ENCODE peak calls at places on chromosomes 5 and 9, in four cellular contexts. One of them, this sample, is unnamed. For H3K36me3, the result is how much of the 10 kb centered on the place peaks cover.

GRCh38 chr9:81759680-81760215 is 70.4 kb upstream of the TLE1 start:
- DNase-seq in thoracic aorta: peak
- DNase-seq in upper lobe of right lung: no peak
- DNase-seq in mammary epithelial cell: peak
- DNase-seq in this sample: no peak

GRCh38 chr9:125674981-125675973 is 31.7 kb downstream of the MAPKAP1 start:
- DNase-seq in thoracic aorta: no peak
- DNase-seq in upper lobe of right lung: no peak
- DNase-seq in mammary epithelial cell: peak
- DNase-seq in this sample: no peak

GRCh38 chr5:153352685-153353219 is 137.7 kb upstream of the GRIA1 start:
- DNase-seq in thoracic aorta: no peak
- DNase-seq in upper lobe of right lung: no peak
- DNase-seq in mammary epithelial cell: peak
- DNase-seq in this sample: no peak

GRCh38 chr5:154221371-154221896 is 30.9 kb downstream of the GALNT10 start:
- DNase-seq in thoracic aorta: no peak
- DNase-seq in upper lobe of right lung: no peak
- DNase-seq in mammary epithelial cell: peak
- DNase-seq in this sample: no peak

GRCh38 chr9:129496187-129497063 is 124.5 kb downstream of the C9orf50 start:
- DNase-seq in thoracic aorta: peak
- DNase-seq in upper lobe of right lung: peak
- DNase-seq in mammary epithelial cell: peak
- DNase-seq in this sample: peak

GRCh38 chr5:57358796-57359592 is 123.6 kb downstream of the ACTBL2 start:
- DNase-seq in thoracic aorta: no peak
- DNase-seq in upper lobe of right lung: no peak
- DNase-seq in mammary epithelial cell: no peak
- DNase-seq in this sample: no peak

GRCh38 chr5:131525805-131526204 is 109.2 kb downstream of the RAPGEF6 start:
- DNase-seq in thoracic aorta: no peak
- DNase-seq in upper lobe of right lung: no peak
- DNase-seq in mammary epithelial cell: no peak
- DNase-seq in this sample: no peak

GRCh38 chr9:3241290-3241689 is 284.5 kb downstream of the RFX3 start:
- DNase-seq in thoracic aorta: no peak
- DNase-seq in upper lobe of right lung: no peak
- DNase-seq in mammary epithelial cell: no peak
- DNase-seq in this sample: no peak

GRCh38 chr9:70218767-70219166 is 40.0 kb upstream of the SMC5 start:
- DNase-seq in thoracic aorta: no peak
- DNase-seq in upper lobe of right lung: no peak
- DNase-seq in mammary epithelial cell: peak
- DNase-seq in this sample: no peak

GRCh38 chr9:21550392-21550791 is 68.3 kb upstream of the IFNE start:
- DNase-seq in thoracic aorta: no peak
- DNase-seq in upper lobe of right lung: no peak
- DNase-seq in mammary epithelial cell: no peak
- DNase-seq in this sample: no peak

GRCh38 chr9:13873212-13873611 is 440.7 kb downstream of the NFIB start:
- DNase-seq in thoracic aorta: no peak
- DNase-seq in upper lobe of right lung: no peak
- DNase-seq in mammary epithelial cell: no peak
- DNase-seq in this sample: no peak

GRCh38 chr9:72362680-72363139 is 2.3 kb downstream of the ZFAND5 start:
- DNase-seq in thoracic aorta: peak
- DNase-seq in upper lobe of right lung: no peak
- DNase-seq in mammary epithelial cell: peak
- DNase-seq in this sample: peak

GRCh38 chr9:14895806-14896205 is 14.4 kb downstream of the FREM1 start:
- DNase-seq in thoracic aorta: no peak
- DNase-seq in upper lobe of right lung: no peak
- DNase-seq in mammary epithelial cell: peak
- DNase-seq in this sample: no peak

GRCh38 chr9:5853005-5853404 is 20.1 kb upstream of the ERMP1 start:
- DNase-seq in thoracic aorta: no peak
- DNase-seq in upper lobe of right lung: no peak
- DNase-seq in mammary epithelial cell: no peak
- DNase-seq in this sample: no peak

GRCh38 chr5:77211013-77211690 is 672 bp downstream of the PDE8B start:
- DNase-seq in thoracic aorta: no peak
- DNase-seq in upper lobe of right lung: no peak
- DNase-seq in mammary epithelial cell: no peak
- DNase-seq in this sample: no peak

GRCh38 chr5:66856041-66856805 is 260.0 kb downstream of the MAST4 start:
- DNase-seq in thoracic aorta: no peak
- DNase-seq in upper lobe of right lung: no peak
- DNase-seq in mammary epithelial cell: no peak
- DNase-seq in this sample: no peak

GRCh38 chr5:143200781-143201398 is 202.6 kb downstream of the NR3C1 start:
- DNase-seq in thoracic aorta: no peak
- DNase-seq in upper lobe of right lung: no peak
- DNase-seq in mammary epithelial cell: peak
- DNase-seq in this sample: no peak

GRCh38 chr9:136525841-136526499 is 19.9 kb downstream of the NOTCH1 start:
- DNase-seq in thoracic aorta: no peak
- DNase-seq in upper lobe of right lung: peak
- DNase-seq in mammary epithelial cell: no peak
- DNase-seq in this sample: peak

GRCh38 chr9:3708751-3709150 is 182.9 kb upstream of the RFX3 start:
- DNase-seq in thoracic aorta: no peak
- DNase-seq in upper lobe of right lung: no peak
- DNase-seq in mammary epithelial cell: peak
- DNase-seq in this sample: peak

GRCh38 chr9:105141448-105142101 is 102.9 kb upstream of the SLC44A1 start:
- DNase-seq in thoracic aorta: no peak
- DNase-seq in upper lobe of right lung: no peak
- DNase-seq in mammary epithelial cell: no peak
- DNase-seq in this sample: no peak

GRCh38 chr9:107989544-107989943 is 500.0 kb upstream of the KLF4 start:
- DNase-seq in thoracic aorta: no peak
- DNase-seq in upper lobe of right lung: no peak
- DNase-seq in mammary epithelial cell: no peak
- DNase-seq in this sample: no peak

GRCh38 chr9:93036887-93037475 is 21.5 kb upstream of the SUSD3 start:
- DNase-seq in thoracic aorta: no peak
- DNase-seq in upper lobe of right lung: no peak
- DNase-seq in mammary epithelial cell: no peak
- DNase-seq in this sample: no peak

GRCh38 chr9:114263853-114264510 is 58.9 kb upstream of the ORM1 start:
- DNase-seq in thoracic aorta: no peak
- DNase-seq in upper lobe of right lung: no peak
- DNase-seq in mammary epithelial cell: no peak
- DNase-seq in this sample: no peak

GRCh38 chr5:85268194-85268593 is 883.5 kb upstream of the EDIL3 start:
- DNase-seq in thoracic aorta: no peak
- DNase-seq in upper lobe of right lung: no peak
- DNase-seq in mammary epithelial cell: no peak
- DNase-seq in this sample: no peak

GRCh38 chr9:129482521-129483466 is 138.1 kb downstream of the C9orf50 start:
- DNase-seq in thoracic aorta: peak
- DNase-seq in upper lobe of right lung: peak
- DNase-seq in mammary epithelial cell: peak
- DNase-seq in this sample: peak

GRCh38 chr5:172562443-172562842 is 78.6 kb upstream of the NEURL1B start:
- DNase-seq in thoracic aorta: no peak
- DNase-seq in upper lobe of right lung: no peak
- DNase-seq in mammary epithelial cell: no peak
- DNase-seq in this sample: no peak

GRCh38 chr5:67363963-67364362 is 167.4 kb upstream of the CD180 start:
- DNase-seq in thoracic aorta: no peak
- DNase-seq in upper lobe of right lung: no peak
- DNase-seq in mammary epithelial cell: no peak
- DNase-seq in this sample: no peak

GRCh38 chr9:37787059-37787458 is 2.2 kb upstream of the EXOSC3 start:
- DNase-seq in thoracic aorta: no peak
- DNase-seq in upper lobe of right lung: no peak
- DNase-seq in mammary epithelial cell: no peak
- DNase-seq in this sample: no peak

GRCh38 chr5:127027539-127027938 is 2.8 kb downstream of the MARCHF3 start:
- DNase-seq in thoracic aorta: no peak
- DNase-seq in upper lobe of right lung: no peak
- DNase-seq in mammary epithelial cell: no peak
- DNase-seq in this sample: no peak

GRCh38 chr5:159184858-159185381 is 24.4 kb downstream of the RNF145 start:
- DNase-seq in thoracic aorta: no peak
- DNase-seq in upper lobe of right lung: no peak
- DNase-seq in mammary epithelial cell: peak
- DNase-seq in this sample: no peak

GRCh38 chr9:77731008-77731698 is 83.0 kb upstream of the GNA14 start:
- DNase-seq in thoracic aorta: no peak
- DNase-seq in upper lobe of right lung: no peak
- DNase-seq in mammary epithelial cell: no peak
- DNase-seq in this sample: no peak

GRCh38 chr5:5156461-5157082 is 16.4 kb downstream of the ADAMTS16 start:
- DNase-seq in thoracic aorta: no peak
- DNase-seq in upper lobe of right lung: no peak
- DNase-seq in mammary epithelial cell: no peak
- DNase-seq in this sample: no peak

GRCh38 chr9:36136277-36136893 is at the start of gene GLIPR2:
- DNase-seq in thoracic aorta: no peak
- DNase-seq in upper lobe of right lung: peak
- DNase-seq in mammary epithelial cell: peak
- DNase-seq in this sample: peak

GRCh38 chr5:15526413-15526812 is 26.4 kb downstream of the FBXL7 start:
- DNase-seq in thoracic aorta: no peak
- DNase-seq in upper lobe of right lung: no peak
- DNase-seq in mammary epithelial cell: no peak
- DNase-seq in this sample: no peak

GRCh38 chr9:96741771-96742170 is 36.1 kb downstream of the ZNF510 start:
- DNase-seq in thoracic aorta: no peak
- DNase-seq in upper lobe of right lung: no peak
- DNase-seq in mammary epithelial cell: no peak
- DNase-seq in this sample: no peak
- H3K36me3 ChIP-seq in thoracic aorta: under half
- H3K36me3 ChIP-seq in upper lobe of right lung: under half
- H3K36me3 ChIP-seq in mammary epithelial cell: under half
- H3K36me3 ChIP-seq in this sample: under half

DNA sequence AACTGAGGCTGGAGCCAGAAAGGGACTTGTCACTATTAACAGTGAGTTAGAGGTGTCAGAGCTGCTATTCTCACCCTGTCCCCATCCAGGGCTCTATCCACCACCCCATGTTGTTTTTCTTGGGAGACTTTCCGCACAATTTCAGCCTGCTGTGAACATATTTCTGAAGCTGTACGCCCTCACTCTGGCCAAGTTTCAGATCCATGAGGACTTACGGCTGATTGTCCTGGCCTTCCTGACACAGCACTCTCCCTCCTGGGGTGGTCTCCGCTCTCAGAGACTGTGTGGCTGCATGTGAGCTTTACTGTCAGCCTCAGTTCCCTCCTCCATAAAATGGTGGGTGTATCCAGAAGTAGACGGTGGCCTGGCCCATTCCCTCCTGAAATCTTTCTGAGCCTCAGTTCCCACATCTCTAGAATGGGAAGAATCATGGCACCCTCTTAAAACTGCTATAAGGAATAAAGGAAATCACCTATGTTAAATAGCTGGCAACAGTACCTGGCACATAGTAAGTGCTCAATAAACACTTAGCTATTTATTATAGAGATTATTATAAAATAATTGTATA is 799 bp upstream of the IL17B start:
- DNase-seq in thoracic aorta: no peak
- DNase-seq in upper lobe of right lung: peak
- DNase-seq in mammary epithelial cell: no peak
- DNase-seq in this sample: no peak
- H3K27ac ChIP-seq in thoracic aorta: peak
- H3K27ac ChIP-seq in upper lobe of right lung: no peak
- H3K27ac ChIP-seq in mammary epithelial cell: no peak
- H3K27ac ChIP-seq in this sample: no peak

GRCh38 chr5:34787035-34787434 is 51.9 kb upstream of the TTC23L start:
- DNase-seq in thoracic aorta: no peak
- DNase-seq in upper lobe of right lung: no peak
- DNase-seq in mammary epithelial cell: no peak
- DNase-seq in this sample: no peak

GRCh38 chr5:34790087-34790486 is 48.9 kb upstream of the TTC23L start:
- DNase-seq in thoracic aorta: no peak
- DNase-seq in upper lobe of right lung: no peak
- DNase-seq in mammary epithelial cell: no peak
- DNase-seq in this sample: no peak

GRCh38 chr5:34789639-34790038 is 49.3 kb upstream of the TTC23L start:
- DNase-seq in thoracic aorta: no peak
- DNase-seq in upper lobe of right lung: no peak
- DNase-seq in mammary epithelial cell: no peak
- DNase-seq in this sample: no peak

GRCh38 chr5:34791761-34792244 is 47.2 kb upstream of the TTC23L start:
- DNase-seq in thoracic aorta: no peak
- DNase-seq in upper lobe of right lung: no peak
- DNase-seq in mammary epithelial cell: no peak
- DNase-seq in this sample: no peak

DNA sequence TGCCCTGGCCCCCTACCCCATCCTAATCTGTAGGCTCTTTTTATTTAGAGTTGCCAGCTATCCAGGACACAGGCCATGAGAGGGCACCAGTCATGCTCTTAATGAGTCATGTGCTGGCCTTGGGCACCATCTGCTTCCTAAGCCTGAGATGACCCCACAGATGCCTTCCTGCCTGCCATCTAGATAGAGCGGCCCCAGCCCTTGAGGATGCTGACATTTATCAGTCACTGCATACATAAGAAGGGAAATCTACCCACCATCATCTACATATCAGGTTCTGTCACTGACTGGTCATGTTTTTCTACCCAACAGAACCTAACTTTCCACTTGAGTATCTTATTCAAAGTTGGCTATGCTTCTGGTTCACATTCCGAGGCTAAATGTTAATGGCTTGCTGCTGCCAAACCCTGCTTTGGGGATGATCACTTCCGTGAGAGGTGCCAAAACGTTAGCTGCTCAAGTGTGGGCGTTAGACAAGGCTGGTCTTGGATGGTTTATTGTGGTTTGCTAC is 49.9 kb upstream of the TTC23L start:
- DNase-seq in thoracic aorta: no peak
- DNase-seq in upper lobe of right lung: no peak
- DNase-seq in mammary epithelial cell: peak
- DNase-seq in this sample: peak
- TF ChIP-seq CTCF in thoracic aorta: no peak
- TF ChIP-seq CTCF in upper lobe of right lung: no peak
- TF ChIP-seq CTCF in mammary epithelial cell: no peak
- TF ChIP-seq CTCF in this sample: no peak

GRCh38 chr9:33950371-33950770 is 98.3 kb downstream of the UBAP2 start:
- DNase-seq in thoracic aorta: no peak
- DNase-seq in upper lobe of right lung: no peak
- DNase-seq in mammary epithelial cell: no peak
- DNase-seq in this sample: no peak

GRCh38 chr9:33956544-33956943 is 92.1 kb downstream of the UBAP2 start:
- DNase-seq in thoracic aorta: no peak
- DNase-seq in upper lobe of right lung: no peak
- DNase-seq in mammary epithelial cell: no peak
- DNase-seq in this sample: no peak

GRCh38 chr9:33946779-33947535 is 101.7 kb downstream of the UBAP2 start:
- DNase-seq in thoracic aorta: no peak
- DNase-seq in upper lobe of right lung: no peak
- DNase-seq in mammary epithelial cell: peak
- DNase-seq in this sample: no peak

GRCh38 chr9:33952066-33952465 is 96.6 kb downstream of the UBAP2 start:
- DNase-seq in thoracic aorta: no peak
- DNase-seq in upper lobe of right lung: no peak
- DNase-seq in mammary epithelial cell: no peak
- DNase-seq in this sample: no peak
- H3K36me3 ChIP-seq in thoracic aorta: under half
- H3K36me3 ChIP-seq in upper lobe of right lung: under half
- H3K36me3 ChIP-seq in mammary epithelial cell: under half
- H3K36me3 ChIP-seq in this sample: under half

This sample was measured in body of pancreas.